ENCODE peak calls at places on chromosomes 11 and 22, in five cellular contexts. One of them, this sample, is unnamed.
A peak's percentile ranks its signal among the peaks of the same experiment; 100 is the strongest.

GRCh38 chr11:102771351-102771750 is 9.1 kb downstream of the MMP10 start:
- DNase-seq in right lobe of liver: no peak
- DNase-seq in heart left ventricle: no peak
- DNase-seq in ovary: no peak
- DNase-seq in body of pancreas: no peak
- DNase-seq in this sample: no peak

GRCh38 chr11:11909727-11910126 is 68.0 kb downstream of the USP47 start:
- DNase-seq in right lobe of liver: no peak
- DNase-seq in ovary: no peak
- DNase-seq in heart left ventricle: no peak
- DNase-seq in body of pancreas: no peak
- DNase-seq in this sample: no peak

GRCh38 chr22:23130697-23131096 is 11.1 kb downstream of the RSPH14 start:
- DNase-seq in ovary: no peak
- DNase-seq in heart left ventricle: no peak
- DNase-seq in body of pancreas: no peak
- DNase-seq in right lobe of liver: no peak
- DNase-seq in this sample: no peak

GRCh38 chr11:47899801-47900200 is 51.7 kb upstream of the NUP160 start:
- DNase-seq in right lobe of liver: no peak
- DNase-seq in heart left ventricle: no peak
- DNase-seq in body of pancreas: no peak
- DNase-seq in ovary: no peak
- DNase-seq in this sample: no peak

GRCh38 chr11:58286249-58286648 is 18.2 kb upstream of the OR10W1 start:
- DNase-seq in heart left ventricle: no peak
- DNase-seq in ovary: no peak
- DNase-seq in body of pancreas: no peak
- DNase-seq in right lobe of liver: no peak
- DNase-seq in this sample: no peak

GRCh38 chr11:15770798-15771414 is 585.4 kb downstream of the SOX6 start:
- DNase-seq in heart left ventricle: no peak
- DNase-seq in right lobe of liver: peak; percentile 54
- DNase-seq in ovary: no peak
- DNase-seq in body of pancreas: peak; percentile 47
- DNase-seq in this sample: peak; percentile 64

GRCh38 chr11:105618343-105618955 is 8.6 kb downstream of the GRIA4 start:
- DNase-seq in ovary: no peak
- DNase-seq in right lobe of liver: no peak
- DNase-seq in heart left ventricle: no peak
- DNase-seq in body of pancreas: no peak
- DNase-seq in this sample: no peak

GRCh38 chr11:75214411-75214821 is 26.2 kb upstream of the TPBGL start:
- DNase-seq in body of pancreas: peak; percentile 81
- DNase-seq in heart left ventricle: peak; percentile 81
- DNase-seq in right lobe of liver: peak; percentile 74
- DNase-seq in ovary: peak; percentile 41
- DNase-seq in this sample: peak; percentile 90

GRCh38 chr11:129282634-129283033 is 90.5 kb upstream of the ARHGAP32 start:
- DNase-seq in body of pancreas: no peak
- DNase-seq in heart left ventricle: no peak
- DNase-seq in right lobe of liver: no peak
- DNase-seq in ovary: no peak
- DNase-seq in this sample: no peak

GRCh38 chr22:20244744-20245576 is 23.2 kb downstream of the RTN4R start:
- DNase-seq in ovary: no peak
- DNase-seq in right lobe of liver: no peak
- DNase-seq in body of pancreas: no peak
- DNase-seq in heart left ventricle: no peak
- DNase-seq in this sample: no peak

GRCh38 chr22:45317551-45318167 is 7.9 kb downstream of the FAM118A start:
- DNase-seq in body of pancreas: no peak
- DNase-seq in ovary: no peak
- DNase-seq in heart left ventricle: peak; percentile 74
- DNase-seq in right lobe of liver: peak; percentile 80
- DNase-seq in this sample: no peak

GRCh38 chr22:27885977-27886842 is 32.8 kb downstream of the PITPNB start:
- DNase-seq in right lobe of liver: no peak
- DNase-seq in body of pancreas: peak; percentile 50
- DNase-seq in ovary: no peak
- DNase-seq in heart left ventricle: no peak
- DNase-seq in this sample: peak; percentile 44

GRCh38 chr11:130390071-130390758 is 38.2 kb downstream of the ADAMTS8 start:
- DNase-seq in right lobe of liver: no peak
- DNase-seq in ovary: no peak
- DNase-seq in heart left ventricle: no peak
- DNase-seq in body of pancreas: peak; percentile 35
- DNase-seq in this sample: no peak

DNA sequence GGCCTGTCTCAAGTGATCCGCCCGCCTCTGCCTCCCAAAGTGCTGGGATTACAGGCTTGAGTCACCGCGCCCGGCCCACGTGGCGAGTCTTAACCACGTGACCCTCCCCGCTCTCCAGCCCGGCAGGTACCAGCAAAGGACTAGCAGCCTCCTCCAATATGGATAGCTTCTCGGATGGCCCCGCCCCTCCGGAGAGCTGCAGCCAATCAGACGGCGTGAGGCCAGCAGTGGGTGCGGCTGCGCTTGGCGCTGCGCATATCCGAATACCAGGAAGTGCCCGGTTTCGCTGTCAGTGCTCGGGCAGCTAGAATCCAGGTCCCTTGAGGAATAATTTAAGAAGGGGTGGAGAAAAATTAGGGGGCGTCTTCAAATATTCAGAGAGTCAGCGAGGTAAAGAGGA is 14.7 kb upstream of the PISD start:
- DNase-seq in right lobe of liver: peak; percentile 91
- DNase-seq in heart left ventricle: peak; percentile 97
- DNase-seq in body of pancreas: peak; percentile 97
- DNase-seq in ovary: peak; percentile 95
- DNase-seq in this sample: peak; percentile 99
- TF ChIP-seq POLR2A in right lobe of liver: peak; percentile 43
- TF ChIP-seq POLR2A in heart left ventricle: peak; percentile 37
- TF ChIP-seq POLR2A in body of pancreas: peak; percentile 82
- TF ChIP-seq POLR2A in ovary: no peak
- TF ChIP-seq POLR2A in this sample: peak; percentile 10

DNA sequence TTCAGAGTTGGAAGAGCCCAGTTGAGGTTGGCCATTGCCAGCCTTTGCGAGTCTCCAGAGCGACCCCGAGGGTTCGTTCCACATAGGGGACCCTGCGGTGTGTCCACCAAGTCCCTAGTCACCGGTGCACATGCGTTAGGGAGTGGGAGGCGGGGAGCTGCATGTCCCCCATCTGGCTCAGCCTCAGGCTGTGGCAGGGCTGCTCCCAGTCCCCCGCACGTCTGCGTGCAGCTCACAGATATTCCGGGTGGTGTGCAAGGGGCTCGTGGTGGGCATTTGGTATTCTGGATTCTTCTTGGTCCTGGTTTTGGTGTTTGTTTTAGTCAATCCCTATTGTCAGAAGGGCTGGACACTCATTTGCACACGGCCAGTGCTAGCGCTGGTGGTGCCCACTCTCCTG is 48.8 kb downstream of the MUC6 start:
- DNase-seq in ovary: no peak
- DNase-seq in body of pancreas: no peak
- DNase-seq in right lobe of liver: no peak
- DNase-seq in heart left ventricle: no peak
- DNase-seq in this sample: no peak
- H3K36me3 ChIP-seq in ovary: no peaks in the 10 kb centered on the region
- H3K36me3 ChIP-seq in body of pancreas: peaks cover 41% of the 10 kb centered on the region
- H3K36me3 ChIP-seq in right lobe of liver: peaks cover 68% of the 10 kb centered on the region
- H3K36me3 ChIP-seq in heart left ventricle: peaks cover 85% of the 10 kb centered on the region
- H3K36me3 ChIP-seq in this sample: no peaks in the 10 kb centered on the region

GRCh38 chr11:61975638-61976419 is 8.4 kb upstream of the FTH1 start:
- DNase-seq in ovary: no peak
- DNase-seq in body of pancreas: no peak
- DNase-seq in heart left ventricle: no peak
- DNase-seq in right lobe of liver: peak; percentile 61
- DNase-seq in this sample: no peak
- H3K4me1 ChIP-seq in ovary: peaks cover 27% of the 10 kb centered on the region
- H3K4me1 ChIP-seq in body of pancreas: peaks cover 91% of the 10 kb centered on the region
- H3K4me1 ChIP-seq in heart left ventricle: peaks cover 69% of the 10 kb centered on the region
- H3K4me1 ChIP-seq in right lobe of liver: peaks cover 70% of the 10 kb centered on the region
- H3K4me1 ChIP-seq in this sample: peaks cover 44% of the 10 kb centered on the region

DNA sequence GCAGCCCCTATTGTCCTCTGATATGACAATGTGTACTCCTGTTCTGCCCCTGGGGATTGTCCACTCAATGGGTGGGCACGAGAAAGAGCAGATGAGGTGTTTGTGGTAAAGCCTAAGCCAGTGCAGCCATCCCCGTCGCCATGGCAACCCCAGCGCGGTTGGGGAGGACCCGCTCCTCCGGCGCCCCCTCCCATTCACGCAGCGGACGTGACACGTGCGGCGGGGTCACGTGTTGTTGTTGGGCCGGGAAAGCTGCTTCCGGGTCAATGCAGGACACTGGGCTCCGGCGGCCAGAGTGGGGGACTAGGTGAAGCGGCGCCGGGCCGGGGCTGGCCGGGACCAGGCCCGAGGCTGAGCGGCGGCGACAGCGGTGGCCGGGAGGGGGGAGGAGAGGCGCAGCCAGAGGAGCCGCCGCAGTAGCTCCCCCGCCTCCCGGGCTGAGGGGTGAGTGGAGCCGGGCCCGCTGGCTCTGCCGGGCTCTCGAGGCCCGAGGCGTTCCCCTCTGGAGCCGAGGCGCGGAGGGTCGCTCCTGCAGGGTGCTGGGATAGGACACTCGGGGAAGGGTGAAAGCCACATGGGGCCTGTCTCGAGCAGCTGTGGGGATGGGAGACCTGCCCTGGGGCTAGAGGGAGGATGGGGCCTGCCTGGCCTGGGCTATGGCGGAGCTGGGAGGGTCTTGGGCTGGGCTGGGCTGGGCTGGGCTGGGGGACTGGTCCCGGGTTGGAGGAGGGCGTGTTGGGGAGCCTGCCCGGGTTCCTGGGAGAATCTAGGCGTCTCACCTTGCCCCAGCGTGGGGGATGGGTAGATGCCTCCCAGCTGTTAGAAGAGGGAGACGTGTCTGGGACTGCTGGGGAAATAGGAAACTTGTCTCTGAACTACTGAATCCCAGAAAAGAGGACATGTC is at the start of gene TBCEL:
- DNase-seq in body of pancreas: peak; percentile 85
- DNase-seq in right lobe of liver: peak; percentile 88
- DNase-seq in heart left ventricle: peak; percentile 95
- DNase-seq in ovary: peak; percentile 90
- DNase-seq in this sample: peak; percentile 90
- TF ChIP-seq POLR2A in body of pancreas: peak; percentile 65
- TF ChIP-seq POLR2A in right lobe of liver: no peak
- TF ChIP-seq POLR2A in heart left ventricle: peak; percentile 37
- TF ChIP-seq POLR2A in ovary: no peak
- TF ChIP-seq POLR2A in this sample: peak; percentile 14

DNA sequence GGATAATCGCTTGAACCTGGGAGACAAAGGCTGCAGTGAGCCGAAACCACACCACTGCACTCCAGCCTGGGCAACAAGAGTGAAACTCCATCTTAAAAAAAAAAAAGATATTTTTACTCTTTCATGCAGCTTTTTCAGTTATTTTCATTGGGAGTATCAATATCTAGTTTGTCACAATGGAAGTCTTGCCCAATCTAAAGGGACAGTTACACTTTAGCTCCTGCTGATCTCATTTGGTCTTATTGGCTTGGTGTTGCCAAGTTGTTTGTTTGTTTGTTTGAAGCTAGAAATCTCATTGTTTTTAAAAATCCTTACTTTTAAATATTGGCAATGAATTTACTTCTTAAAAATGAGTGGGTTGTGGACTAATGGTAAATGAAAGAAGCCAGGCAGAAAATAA is 24.7 kb downstream of the CEP295 start:
- DNase-seq in ovary: no peak
- DNase-seq in body of pancreas: no peak
- DNase-seq in right lobe of liver: no peak
- DNase-seq in heart left ventricle: no peak
- DNase-seq in this sample: no peak
- H3K36me3 ChIP-seq in ovary: no peaks in the 10 kb centered on the region
- H3K36me3 ChIP-seq in body of pancreas: peaks cover 26% of the 10 kb centered on the region
- H3K36me3 ChIP-seq in right lobe of liver: peaks cover 6% of the 10 kb centered on the region
- H3K36me3 ChIP-seq in heart left ventricle: peaks cover 74% of the 10 kb centered on the region
- H3K36me3 ChIP-seq in this sample: peaks cover 38% of the 10 kb centered on the region

GRCh38 chr11:67267188-67268035 is 1.1 kb downstream of the GRK2 start:
- DNase-seq in heart left ventricle: peak; percentile 69
- DNase-seq in body of pancreas: peak; percentile 62
- DNase-seq in right lobe of liver: peak; percentile 81
- DNase-seq in ovary: no peak
- DNase-seq in this sample: peak; percentile 72
- H3K4me1 ChIP-seq in heart left ventricle: peaks cover 71% of the 10 kb centered on the region
- H3K4me1 ChIP-seq in body of pancreas: peaks cover 66% of the 10 kb centered on the region
- H3K4me1 ChIP-seq in right lobe of liver: peaks cover 25% of the 10 kb centered on the region
- H3K4me1 ChIP-seq in ovary: peaks cover 31% of the 10 kb centered on the region
- H3K4me1 ChIP-seq in this sample: peaks cover 65% of the 10 kb centered on the region

GRCh38 chr11:66051766-66052663 is at the start of gene SF3B2:
- DNase-seq in body of pancreas: peak; percentile 98
- DNase-seq in ovary: peak; percentile 97
- DNase-seq in heart left ventricle: peak; percentile 99
- DNase-seq in right lobe of liver: peak; percentile 99
- DNase-seq in this sample: peak; percentile 98
- TF ChIP-seq POLR2A in body of pancreas: peak; percentile 87
- TF ChIP-seq POLR2A in ovary: peak; percentile 50
- TF ChIP-seq POLR2A in heart left ventricle: peak; percentile 62
- TF ChIP-seq POLR2A in right lobe of liver: peak; percentile 60
- TF ChIP-seq POLR2A in this sample: no peak

DNA sequence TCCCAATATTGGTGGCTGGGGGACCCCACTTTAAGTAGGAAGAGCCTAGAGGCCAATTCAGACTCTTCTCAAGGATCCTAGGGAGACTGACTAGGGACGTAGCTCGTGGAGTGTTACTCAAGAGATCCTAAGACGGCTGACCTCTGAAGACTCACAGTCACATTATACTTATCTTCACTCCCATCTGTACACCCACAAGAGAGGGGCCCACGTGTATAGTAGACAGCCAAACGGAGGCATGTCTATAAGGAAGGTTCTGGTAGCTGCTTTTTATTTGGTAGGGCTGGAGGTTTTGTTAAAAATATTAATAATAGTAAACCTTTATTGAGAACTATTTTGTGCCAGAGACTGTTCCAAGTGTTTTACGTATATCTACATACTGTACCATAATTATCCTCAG is 22.9 kb upstream of the APOA1 start:
- DNase-seq in body of pancreas: no peak
- DNase-seq in ovary: no peak
- DNase-seq in right lobe of liver: no peak
- DNase-seq in heart left ventricle: no peak
- DNase-seq in this sample: no peak
- H3K36me3 ChIP-seq in body of pancreas: peaks cover 45% of the 10 kb centered on the region
- H3K36me3 ChIP-seq in ovary: no peaks in the 10 kb centered on the region
- H3K36me3 ChIP-seq in right lobe of liver: peaks cover 9% of the 10 kb centered on the region
- H3K36me3 ChIP-seq in heart left ventricle: peaks cover 94% of the 10 kb centered on the region
- H3K36me3 ChIP-seq in this sample: no peaks in the 10 kb centered on the region

DNA sequence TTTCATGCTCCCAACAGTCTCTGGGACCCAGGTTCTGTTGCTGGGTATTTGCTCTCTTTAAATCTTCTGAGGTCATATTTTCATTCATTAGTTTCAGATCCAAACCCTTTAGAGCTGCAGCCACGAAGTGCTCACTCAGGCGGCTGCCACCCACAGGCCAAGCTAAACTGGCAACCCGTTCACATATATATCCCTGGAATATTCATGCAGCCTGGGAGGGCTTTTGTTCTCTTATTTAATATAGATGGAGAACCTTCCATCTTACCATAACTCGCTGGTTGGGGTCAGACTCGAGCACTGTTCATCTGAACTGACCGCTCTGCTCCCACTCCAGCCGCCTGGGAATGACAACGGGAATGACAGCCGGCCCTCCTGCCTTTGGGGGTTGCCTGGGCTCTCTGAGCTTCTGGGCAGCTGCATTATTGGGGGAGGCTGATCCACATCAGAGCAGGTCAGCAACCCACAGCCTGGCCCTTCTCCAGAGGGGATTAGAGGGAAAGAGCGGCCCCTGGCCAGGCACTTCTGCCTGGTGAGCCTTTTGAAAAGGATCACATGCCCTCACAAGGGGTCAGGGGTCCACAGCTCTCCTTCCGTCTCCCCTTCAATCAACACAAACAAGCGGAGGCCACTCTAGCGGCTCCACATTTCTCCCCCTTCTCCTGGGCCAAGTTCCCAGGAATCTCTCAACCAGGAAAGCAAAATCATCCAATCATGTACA is 11.9 kb downstream of the TMEM184B start:
- DNase-seq in right lobe of liver: no peak
- DNase-seq in ovary: no peak
- DNase-seq in body of pancreas: no peak
- DNase-seq in heart left ventricle: no peak
- DNase-seq in this sample: no peak
- H3K4me1 ChIP-seq in right lobe of liver: peaks cover 11% of the 10 kb centered on the region
- H3K4me1 ChIP-seq in ovary: peaks cover 22% of the 10 kb centered on the region
- H3K4me1 ChIP-seq in body of pancreas: peaks cover 39% of the 10 kb centered on the region
- H3K4me1 ChIP-seq in heart left ventricle: peaks cover 90% of the 10 kb centered on the region
- H3K4me1 ChIP-seq in this sample: peaks cover 15% of the 10 kb centered on the region

This sample was measured in adrenal gland.